ENCODE peak calls at places on chromosomes 5 and 9, in five cellular contexts. H, Z, F, J and L are unnamed samples.

GRCh38 chr5:27124590-27124989 is 86.2 kb upstream of the CDH9 start:
- DNase-seq in H (no peak), F (no peak), Z (no peak), J (peak), L (no peak)

GRCh38 chr9:36486933-36487481 is 85.7 kb upstream of the MELK start:
- DNase-seq in F (no peak), J (peak), H (peak), Z (peak), L (no peak)

GRCh38 chr5:35815089-35815936 is 41.4 kb upstream of the IL7R start:
- DNase-seq in H (no peak), F (no peak), J (peak), Z (no peak), L (peak)

GRCh38 chr5:179612577-179613459 is 10.7 kb downstream of the HNRNPH1 start:
- DNase-seq in H (peak), J (peak), Z (peak), F (no peak), L (no peak)

GRCh38 chr5:32562841-32563240 is 22.5 kb upstream of the SUB1 start:
- DNase-seq in Z (no peak), F (no peak), H (no peak), J (peak), L (no peak)

GRCh38 chr5:132498686-132499271 is 8.2 kb upstream of the IRF1 start:
- DNase-seq in F (no peak), Z (no peak), J (no peak), H (no peak), L (no peak)

GRCh38 chr5:63049935-63050334 is 471.3 kb downstream of the LRRC70 start:
- DNase-seq in Z (no peak), F (no peak), J (peak), H (no peak), L (no peak)

GRCh38 chr5:149471406-149472183 is 79.6 kb downstream of the CSNK1A1 start:
- DNase-seq in H (no peak), J (no peak), F (no peak), Z (peak), L (no peak)

GRCh38 chr5:150000261-150000989 is at the start of the genes HMGXB3 and TIGD6:
- DNase-seq in J (peak), Z (peak), F (peak), H (peak), L (peak)

GRCh38 chr5:156684216-156684615 is 165.9 kb upstream of the PPP1R2B start:
- DNase-seq in J (no peak), Z (no peak), H (no peak), F (no peak), L (no peak)

GRCh38 chr9:76255781-76256455 is 138.3 kb downstream of the RFK start:
- DNase-seq in F (peak), J (no peak), Z (peak), H (peak), L (no peak)

GRCh38 chr5:148910686-148911361 is 84.4 kb downstream of the ADRB2 start:
- DNase-seq in H (no peak), J (no peak), Z (peak), F (peak), L (peak)

GRCh38 chr5:175689147-175689991 is 31.5 kb downstream of the HRH2 start:
- DNase-seq in J (no peak), Z (no peak), F (no peak), H (peak), L (no peak)

DNA sequence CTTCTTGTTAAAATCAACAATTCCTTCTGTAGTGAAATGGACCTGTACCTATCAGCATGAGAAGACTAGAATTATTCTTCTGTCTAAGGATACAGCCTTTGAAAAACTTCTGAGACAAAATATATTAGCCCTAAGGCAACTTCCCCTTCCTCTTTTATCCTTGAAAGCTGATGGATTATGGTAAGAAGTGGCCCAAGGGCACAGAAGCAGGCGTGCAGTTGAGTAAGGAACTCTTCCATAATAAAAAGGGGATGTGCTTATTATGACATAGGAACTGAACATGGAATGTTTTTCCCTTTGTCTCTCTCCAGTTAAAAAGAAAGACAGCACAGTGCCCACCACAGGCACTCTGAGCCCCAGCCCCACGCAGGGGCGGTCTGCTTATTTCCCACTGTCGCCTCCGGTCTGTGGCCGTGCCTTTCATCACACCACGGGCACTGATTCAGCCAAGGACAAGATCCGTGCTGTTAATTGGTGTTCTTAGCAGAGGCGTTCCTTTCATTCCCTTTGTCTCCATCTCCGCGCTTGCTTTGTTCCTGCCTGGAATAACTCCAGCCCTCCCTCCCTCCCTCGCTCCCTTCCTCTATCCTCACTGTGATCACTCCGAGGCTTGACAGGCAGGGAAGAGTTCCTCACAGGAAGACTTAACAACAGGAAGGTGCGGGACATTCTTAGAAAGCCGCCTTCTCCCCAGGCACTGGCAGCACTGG is 135.9 kb upstream of the OTULINL start:
- DNase-seq in Z (no peak), J (no peak), F (no peak), H (peak), L (no peak)
- TF ChIP-seq POLR2A in Z (peak), J (no peak), F (peak), H (no peak), L (no peak)

DNA sequence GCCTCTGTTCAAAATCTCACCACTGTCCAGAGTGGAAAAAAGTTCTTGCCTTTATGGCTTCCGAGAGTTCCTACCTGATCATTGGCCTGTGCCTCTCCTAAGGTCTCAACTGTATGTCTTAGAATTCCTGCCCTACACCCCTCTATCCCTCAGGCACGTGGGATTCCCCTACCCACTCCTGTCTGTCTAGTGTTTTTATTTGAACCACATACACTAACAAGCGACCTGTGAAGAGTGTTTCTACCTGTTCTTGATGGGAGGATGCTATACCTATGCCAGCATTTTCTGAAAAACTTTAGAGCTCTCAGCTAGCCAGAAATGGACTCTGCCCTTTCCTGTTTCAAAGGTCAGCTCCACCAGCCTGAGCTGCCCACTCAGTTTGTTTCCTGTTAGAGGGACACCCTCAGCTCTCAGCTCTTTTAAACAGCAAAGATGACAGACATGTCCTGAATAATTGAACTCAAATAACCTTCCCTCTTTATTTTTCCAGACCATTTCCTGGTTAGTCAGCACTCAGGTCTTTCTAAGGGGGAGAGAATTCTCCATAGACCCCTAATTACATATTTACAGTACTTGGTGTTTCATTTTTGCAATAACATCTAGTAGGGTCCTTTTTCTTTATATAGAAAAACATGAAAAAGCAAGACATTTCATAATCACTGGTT is 214.8 kb downstream of the AOPEP start:
- DNase-seq in J (no peak), F (no peak), Z (no peak), H (no peak), L (no peak)
- TF ChIP-seq POLR2A in J (no peak), F (no peak), Z (no peak), H (no peak), L (no peak)

GRCh38 chr9:128275198-128276007 is at the start of gene GOLGA2:
- DNase-seq in H (peak), Z (no peak), J (peak), F (no peak), L (peak)

GRCh38 chr9:128280084-128280622 is 4.1 kb downstream of the SWI5 start:
- DNase-seq in Z (no peak), H (no peak), J (no peak), F (no peak), L (no peak)

GRCh38 chr9:128276574-128277270 is 646 bp downstream of the SWI5 start:
- DNase-seq in F (no peak), Z (peak), J (no peak), H (peak), L (no peak)

GRCh38 chr9:128274245-128274644 is 1.6 kb downstream of the GOLGA2 start:
- DNase-seq in Z (no peak), F (no peak), H (no peak), J (peak), L (no peak)

GRCh38 chr9:128276008-128276573 is at the start of gene SWI5:
- DNase-seq in F (peak), H (peak), J (peak), Z (peak), L (peak)
- TF ChIP-seq POLR2A in F (peak), H (peak), J (peak), Z (peak), L (peak)

GRCh38 chr5:111756701-111757581 is at the start of gene NREP:
- DNase-seq in J (peak), H (peak), F (peak), Z (peak), L (peak)
- TF ChIP-seq POLR2A in J (no peak), H (peak), F (peak), Z (no peak), L (no peak)

DNA sequence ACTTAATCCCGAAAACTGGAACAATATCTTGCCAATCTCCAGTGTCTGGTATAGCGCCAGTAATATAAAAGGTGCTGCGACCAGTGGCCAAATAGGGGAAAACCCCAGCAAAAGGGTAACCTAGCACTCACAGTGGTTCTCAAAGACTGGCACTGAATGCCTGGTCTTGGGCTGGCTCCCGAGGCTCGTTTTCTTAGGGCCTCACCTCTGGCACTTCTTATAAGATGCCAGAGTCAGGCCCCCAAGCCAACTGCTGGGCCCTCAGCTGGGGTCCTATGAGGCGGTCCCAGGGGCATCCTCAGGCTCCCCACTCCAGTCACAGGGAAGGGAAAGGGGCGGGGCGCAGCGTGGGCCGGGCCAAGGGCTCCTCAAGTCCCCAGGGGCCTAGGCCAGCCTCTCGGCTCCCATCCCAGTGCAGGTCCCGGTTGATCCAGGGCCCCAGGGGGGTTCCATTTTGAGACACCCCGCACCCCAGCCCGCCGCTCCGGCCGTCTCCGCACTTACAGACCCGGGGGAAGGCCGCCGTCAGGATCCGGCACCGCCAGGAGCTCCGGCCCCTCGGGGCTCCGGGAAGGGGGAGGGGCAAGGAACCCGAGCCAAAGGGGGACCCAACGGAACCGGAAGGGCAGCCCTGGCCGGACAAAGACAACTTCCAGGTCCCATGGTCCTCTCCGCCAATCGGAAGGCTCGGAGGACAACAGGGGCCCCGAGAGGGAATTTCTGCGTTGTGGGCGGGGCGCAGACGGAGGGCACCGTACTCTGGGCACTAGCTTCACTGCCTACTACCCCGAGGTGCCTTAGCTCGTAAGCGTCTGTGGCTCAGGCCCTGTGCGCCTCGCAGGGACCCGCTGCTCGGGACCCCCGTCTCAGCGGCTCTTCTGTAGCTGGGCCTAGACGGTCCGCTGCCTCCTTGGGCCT is at the start of gene ZBTB26:
- DNase-seq in J (peak), H (peak), Z (peak), F (peak), L (peak)
- TF ChIP-seq POLR2A in J (peak), H (no peak), Z (no peak), F (peak), L (peak)

GRCh38 chr9:12544700-12545099 is 148.5 kb upstream of the TYRP1 start:
- DNase-seq in J (no peak), H (no peak), Z (no peak), F (no peak), L (no peak)
- TF ChIP-seq POLR2A in J (no peak), H (no peak), Z (no peak), F (no peak), L (no peak)

GRCh38 chr5:151810449-151810848 is 38.7 kb downstream of the G3BP1 start:
- DNase-seq in Z (no peak), F (no peak), J (peak), H (no peak), L (no peak)

GRCh38 chr5:151810907-151811306 is 39.2 kb downstream of the G3BP1 start:
- DNase-seq in F (no peak), Z (no peak), J (peak), H (no peak), L (no peak)

GRCh38 chr5:151811593-151812321 is 40.0 kb downstream of the G3BP1 start:
- DNase-seq in F (no peak), J (peak), Z (no peak), H (peak), L (no peak)

GRCh38 chr5:151815051-151815450 is 43.3 kb downstream of the G3BP1 start:
- DNase-seq in Z (no peak), H (no peak), J (no peak), F (no peak), L (no peak)

DNA sequence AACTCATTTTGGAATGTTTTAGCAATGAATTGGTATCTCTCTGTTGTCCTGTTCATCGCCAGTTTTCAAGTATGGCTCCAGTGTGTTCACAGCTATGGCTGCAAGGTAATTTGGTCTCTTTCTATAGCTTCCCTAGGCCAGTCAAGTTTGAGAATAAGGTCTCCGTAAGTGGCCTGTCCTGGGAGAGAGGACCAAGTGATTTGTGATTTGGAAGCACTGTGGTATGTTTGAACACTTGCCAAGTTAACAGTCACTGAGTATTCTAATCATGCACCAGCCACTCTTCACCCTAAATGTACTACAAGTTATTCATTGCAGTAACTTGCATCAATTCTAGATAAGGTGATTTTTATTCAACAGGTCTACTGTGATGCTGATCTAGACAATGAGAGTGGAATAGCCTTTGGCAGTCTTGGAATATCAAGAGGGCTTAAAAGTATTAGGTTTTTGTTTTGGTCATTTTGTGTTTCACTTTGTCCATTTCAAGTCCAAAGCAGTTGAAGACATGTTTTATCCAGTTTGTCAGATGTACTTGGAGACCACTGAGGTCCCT is 41.1 kb downstream of the G3BP1 start:
- DNase-seq in F (no peak), H (no peak), Z (no peak), J (peak), L (no peak)
- TF ChIP-seq POLR2A in F (no peak), H (no peak), Z (no peak), J (no peak), L (no peak)

DNA sequence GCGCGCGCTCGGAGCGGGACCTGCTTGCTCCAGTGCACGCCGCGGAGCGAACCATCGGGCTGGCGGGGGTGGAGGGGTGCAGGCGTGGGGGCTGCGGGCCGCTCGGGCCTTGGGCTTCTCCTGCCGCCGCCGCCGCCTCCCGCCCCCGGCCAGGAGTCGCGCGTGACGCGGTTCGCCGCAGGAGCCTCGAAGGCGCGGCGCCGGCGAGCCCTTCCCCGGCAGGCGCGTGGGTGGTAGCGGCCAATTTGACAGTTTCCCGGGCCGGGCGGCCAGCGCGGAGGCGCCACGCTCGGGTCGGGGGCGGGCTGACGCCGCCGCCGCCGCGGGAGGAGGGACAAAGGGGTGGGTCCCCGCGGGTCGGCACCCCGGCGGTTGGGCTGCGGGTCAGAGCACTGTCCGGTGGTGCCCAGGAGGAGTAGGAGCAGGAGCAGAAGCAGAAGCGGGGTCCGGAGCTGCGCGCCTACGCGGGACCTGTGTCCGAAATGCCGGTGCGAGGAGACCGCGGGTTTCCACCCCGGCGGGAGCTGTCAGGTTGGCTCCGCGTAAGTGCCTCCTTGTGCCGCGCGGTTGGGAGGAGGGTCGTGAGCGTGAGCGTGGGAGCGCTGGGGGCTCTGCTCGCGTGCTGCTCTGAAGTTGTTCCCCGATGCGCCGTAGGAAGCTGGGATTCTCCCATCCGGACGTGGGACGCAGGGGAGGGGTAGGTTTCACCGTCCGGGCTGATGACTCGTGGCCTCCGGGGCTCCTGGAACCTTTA is at the start of gene TJP2:
- DNase-seq in Z (peak), H (peak), J (peak), F (peak), L (no peak)
- TF ChIP-seq POLR2A in Z (peak), H (no peak), J (peak), F (no peak), L (no peak)

DNA sequence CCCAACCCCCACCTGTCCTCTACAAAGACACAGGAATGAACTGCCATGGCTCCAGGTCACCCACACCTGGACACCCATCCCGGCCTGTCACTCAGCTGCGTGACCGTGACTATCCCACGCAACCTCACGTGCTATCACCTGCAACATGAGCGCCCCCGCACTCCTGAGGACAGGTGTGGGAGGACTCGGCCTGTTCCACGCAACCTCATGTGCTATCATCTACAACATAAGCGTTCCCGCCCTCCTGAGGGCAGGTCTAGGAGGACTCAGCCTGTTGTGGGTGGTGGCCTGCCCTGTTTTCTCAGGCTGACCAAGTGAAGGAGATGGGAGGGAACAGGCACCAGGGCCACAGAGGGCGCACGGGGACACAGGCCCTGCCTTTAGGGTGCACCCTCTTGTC is 4.1 kb downstream of the QSOX2 start:
- DNase-seq in F (no peak), H (no peak), Z (no peak), J (peak), L (no peak)
- TF ChIP-seq POLR2A in F (no peak), H (no peak), Z (no peak), J (no peak), L (no peak)

DNA sequence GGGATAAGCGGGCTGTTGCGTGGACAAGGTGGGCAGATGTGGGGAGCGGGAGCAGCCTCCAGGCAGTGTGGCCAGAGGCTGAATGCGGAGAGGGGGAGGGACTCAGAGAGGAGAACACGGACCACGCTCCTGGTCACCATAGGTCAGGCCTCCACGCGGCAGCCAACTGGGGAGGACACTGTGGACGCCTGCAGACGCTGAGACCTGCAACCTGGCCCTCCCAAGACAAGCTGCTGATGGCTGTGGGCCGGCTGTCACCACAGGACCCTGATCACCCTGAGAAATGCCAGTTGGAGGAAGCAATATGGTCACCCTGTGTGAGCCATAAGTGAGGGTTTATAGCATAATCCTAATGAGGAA is 16.8 kb downstream of the LPCAT1 start:
- DNase-seq in J (no peak), Z (no peak), H (no peak), F (no peak), L (no peak)
- TF ChIP-seq POLR2A in J (no peak), Z (no peak), H (no peak), F (no peak), L (no peak)